ENCODE peak calls at places on chromosomes 3 and 15, in six cellular contexts. G is K562, I is transverse colon, M is Panc1, L is upper lobe of left lung, Z is prostate gland. A is an unnamed sample.
A peak's percentile ranks its signal among the peaks of the same experiment; 100 is the strongest.

GRCh38 chr3:134486577-134487041 is 752 bp downstream of the CEP63 start:
- DNase-seq in G (peak; percentile 12), I (no peak), M (no peak), L (no peak), Z (no peak), A (no peak)

GRCh38 chr3:21407743-21408142 is 343.3 kb downstream of the ZNF385D start:
- DNase-seq in G (no peak), I (no peak), M (no peak), L (no peak), Z (no peak), A (no peak)

GRCh38 chr15:69794643-69795461 is 302.9 kb downstream of the TLE3 start:
- DNase-seq in G (no peak), I (no peak), M (no peak), L (peak; percentile 43), Z (no peak), A (no peak)

GRCh38 chr3:119161240-119161639 is 12.2 kb upstream of the UPK1B start:
- DNase-seq in G (no peak), I (no peak), M (no peak), L (no peak), Z (no peak), A (no peak)

GRCh38 chr3:18223591-18224338 is 201.4 kb downstream of the SATB1 start:
- DNase-seq in G (no peak), I (peak; percentile 7), M (no peak), L (no peak), Z (no peak), A (no peak)

GRCh38 chr3:31008986-31009385 is 114.5 kb upstream of the GADL1 start:
- DNase-seq in G (no peak), I (no peak), M (no peak), L (no peak), Z (no peak), A (no peak)

GRCh38 chr3:138043266-138044029 is 33.5 kb downstream of the CLDN18 start:
- DNase-seq in G (no peak), I (no peak), M (no peak), L (no peak), Z (no peak), A (no peak)

GRCh38 chr3:144164352-144164751 is 192.7 kb downstream of the DIPK2A start:
- DNase-seq in G (no peak), I (no peak), M (no peak), L (no peak), Z (no peak), A (no peak)

GRCh38 chr3:60555704-60556340 is 695.4 kb downstream of the FHIT start:
- DNase-seq in G (no peak), I (no peak), M (no peak), L (no peak), Z (no peak), A (no peak)

GRCh38 chr3:149352556-149352955 is 19.1 kb upstream of the TM4SF18 start:
- DNase-seq in G (peak; percentile 67), I (peak; percentile 46), M (no peak), L (peak; percentile 67), Z (peak; percentile 37), A (peak; percentile 80)

GRCh38 chr3:23629181-23629893 is 176.4 kb upstream of the UBE2E1 start:
- DNase-seq in G (no peak), I (no peak), M (no peak), L (no peak), Z (no peak), A (no peak)

GRCh38 chr3:104887069-104887468 is 479.6 kb upstream of the ALCAM start:
- DNase-seq in G (no peak), I (no peak), M (no peak), L (no peak), Z (no peak), A (no peak)

GRCh38 chr15:91228391-91228790 is 128.3 kb downstream of the SV2B start:
- DNase-seq in G (no peak), I (no peak), M (no peak), L (no peak), Z (no peak), A (no peak)

GRCh38 chr15:74140445-74140761 is 10.0 kb downstream of the ISLR2 start:
- DNase-seq in G (no peak), I (no peak), M (no peak), L (no peak), Z (no peak), A (no peak)

GRCh38 chr3:37964716-37965115 is 25.9 kb upstream of the VILL start:
- DNase-seq in G (no peak), I (no peak), M (no peak), L (no peak), Z (no peak), A (no peak)

GRCh38 chr3:186361612-186362408 is at the start of gene DGKG:
- DNase-seq in G (no peak), I (peak; percentile 49), M (no peak), L (peak; percentile 70), Z (no peak), A (no peak)

GRCh38 chr3:153614563-153614962 is 452.5 kb downstream of the RAP2B start:
- DNase-seq in G (no peak), I (no peak), M (no peak), L (no peak), Z (no peak), A (no peak)

GRCh38 chr3:81769271-81769670 is 7.8 kb upstream of the GBE1 start:
- DNase-seq in G (no peak), I (no peak), M (no peak), L (no peak), Z (no peak), A (no peak)

GRCh38 chr3:112038863-112039262 is 4.3 kb downstream of the TMPRSS7 start:
- DNase-seq in G (no peak), I (no peak), M (no peak), L (no peak), Z (no peak), A (no peak)

GRCh38 chr15:101159096-101159935 is 92.5 kb downstream of the CHSY1 start:
- DNase-seq in G (no peak), I (no peak), M (no peak), L (no peak), Z (no peak), A (no peak)

GRCh38 chr3:88986834-88987233 is 120.6 kb upstream of the EPHA3 start:
- DNase-seq in G (no peak), I (no peak), M (no peak), L (no peak), Z (no peak), A (no peak)

GRCh38 chr3:50616003-50616769 is 765 bp upstream of the MAPKAPK3 start:
- DNase-seq in G (peak; percentile 80), I (peak; percentile 92), M (peak; percentile 84), L (peak; percentile 92), Z (peak; percentile 85), A (peak; percentile 90)

GRCh38 chr15:76196286-76196948 is 114.9 kb downstream of the ETFA start:
- DNase-seq in G (peak; percentile 74), I (peak; percentile 79), M (no peak), L (no peak), Z (peak; percentile 87), A (peak; percentile 83)

GRCh38 chr3:196970547-196971093 is 2.0 kb upstream of the PIGZ start:
- DNase-seq in G (no peak), I (no peak), M (no peak), L (no peak), Z (no peak), A (peak; percentile 69)

DNA sequence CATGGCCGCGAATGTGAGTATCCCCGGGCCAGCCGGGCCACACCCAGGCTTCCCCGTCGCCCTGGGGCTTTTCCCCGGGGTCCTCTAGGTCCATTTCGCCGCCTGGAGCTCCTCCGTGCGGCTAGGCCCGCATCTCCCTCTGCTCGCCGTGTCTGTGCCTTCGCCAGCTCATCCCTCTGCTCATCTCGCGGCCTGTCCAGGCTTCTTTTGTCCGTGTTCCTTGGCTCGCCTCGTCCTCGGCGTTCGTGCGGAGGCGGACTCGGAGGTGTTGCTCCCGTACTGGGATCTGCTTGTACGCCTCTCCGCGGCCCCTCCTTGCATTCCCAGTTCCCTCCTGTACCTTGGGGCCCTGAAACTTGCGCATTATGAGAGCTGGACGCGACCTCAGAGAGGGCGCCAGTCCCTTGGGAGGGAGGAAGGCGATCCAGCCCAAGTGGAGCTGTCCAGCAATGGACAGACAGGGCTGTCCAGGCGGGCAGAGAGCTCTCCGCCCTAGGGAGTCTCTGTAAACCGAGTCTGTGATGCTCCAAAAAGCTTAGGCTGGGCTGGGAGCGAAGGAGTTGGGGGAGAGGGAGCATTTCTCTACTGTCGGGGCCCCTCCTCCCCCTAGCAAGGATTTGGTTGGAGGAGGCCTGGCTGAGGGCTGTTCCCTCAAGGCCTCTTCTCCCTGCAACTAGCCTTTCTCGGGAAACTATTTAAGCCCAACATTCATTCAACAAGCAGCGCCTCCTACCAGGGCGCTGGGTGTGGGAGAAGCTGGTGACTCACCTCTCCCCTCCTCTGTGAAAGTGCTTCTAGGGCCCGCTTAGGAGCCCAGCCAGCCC is 553 bp downstream of the TMEM43 start:
- DNase-seq in G (peak; percentile 89), I (peak; percentile 80), M (no peak), L (peak; percentile 92), Z (peak; percentile 50), A (peak; percentile 90)
- TF ChIP-seq POLR2AphosphoS5 in G (peak; percentile 9), I (peak; percentile 55), M (no peak), L (peak; percentile 29), Z (peak; percentile 36), A (no peak)

GRCh38 chr15:98621021-98621420 is 27.3 kb upstream of the IGF1R start:
- DNase-seq in G (no peak), I (no peak), M (no peak), L (no peak), Z (no peak), A (no peak)
- H3K4me3 ChIP-seq in G (no peak overlapping the region), I (no peak overlapping the region), M (no peak overlapping the region), L (no peak overlapping the region), Z (no peak overlapping the region), A (no peak overlapping the region)

GRCh38 chr3:44495636-44496415 is 18.4 kb upstream of the ZNF445 start:
- DNase-seq in G (no peak), I (no peak), M (no peak), L (no peak), Z (no peak), A (no peak)

GRCh38 chr3:44504566-44504965 is 27.1 kb upstream of the ZNF445 start:
- DNase-seq in G (no peak), I (no peak), M (no peak), L (no peak), Z (no peak), A (no peak)

GRCh38 chr3:44501971-44502370 is 24.5 kb upstream of the ZNF445 start:
- DNase-seq in G (no peak), I (no peak), M (no peak), L (no peak), Z (no peak), A (no peak)

DNA sequence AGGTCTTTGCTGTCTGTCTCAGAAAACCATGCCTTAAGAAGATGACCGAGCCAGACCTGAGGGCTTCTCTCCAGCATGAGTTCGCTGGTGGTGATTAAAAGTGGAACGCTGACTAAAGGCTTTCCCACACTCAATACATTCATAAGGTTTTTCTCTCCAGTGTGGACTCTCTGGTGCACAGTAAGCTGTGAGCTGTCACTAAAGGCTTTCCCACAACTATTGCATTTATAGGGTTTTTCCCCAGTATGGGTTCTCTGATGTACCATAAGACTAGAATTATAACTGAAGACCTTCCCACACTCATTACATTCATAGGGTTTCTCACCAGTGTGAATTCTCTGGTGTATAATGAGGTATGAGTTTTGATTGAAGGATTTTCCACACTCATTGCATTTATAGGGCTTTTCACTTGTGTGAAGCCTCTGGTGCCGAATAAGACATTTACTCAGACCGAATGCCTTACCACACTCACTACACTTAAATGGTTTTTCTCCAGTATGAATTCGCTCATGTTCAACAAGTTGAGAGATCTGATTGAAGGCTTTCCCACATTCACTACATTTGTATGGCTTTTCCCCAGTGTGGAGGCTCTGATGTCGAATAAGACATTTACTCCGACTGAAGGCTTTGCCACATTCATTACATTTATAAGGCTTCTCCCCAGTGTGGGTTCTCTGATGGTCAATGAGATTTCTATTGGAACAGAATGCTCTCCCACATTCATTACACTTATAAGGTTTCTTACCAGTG is 21.9 kb upstream of the ZNF445 start:
- DNase-seq in G (no peak), I (no peak), M (no peak), L (no peak), Z (no peak), A (no peak)
- H3K36me3 ChIP-seq in G (peaks cover 48% of the 10 kb centered on the region), I (peaks cover 46% of the 10 kb centered on the region), M (no peaks in the 10 kb centered on the region), L (peaks cover 25% of the 10 kb centered on the region), Z (no peaks in the 10 kb centered on the region), A (peaks cover 41% of the 10 kb centered on the region)

GRCh38 chr3:48847586-48848423 is at the start of gene PRKAR2A:
- DNase-seq in G (peak; percentile 93), I (peak; percentile 92), M (peak; percentile 39), L (peak; percentile 93), Z (peak; percentile 88), A (peak; percentile 92)
- TF ChIP-seq POLR2AphosphoS5 in G (no peak), I (peak; percentile 91), M (peak; percentile 47), L (peak; percentile 62), Z (peak; percentile 83), A (no peak)